ENCODE peak calls at places on chromosomes 7 and 10, in six cellular contexts. T is fibroblast of lung, S is MM.1S, Y is uterus, B is testis, F is right cardiac atrium. Z is an unnamed sample.

GRCh38 chr7:32357535-32358277 is 132.5 kb downstream of the LSM5 start:
- DNase-seq in T (no peak), S (no peak), Y (no peak), B (no peak), F (no peak), Z (no peak)

GRCh38 chr7:117871778-117872538 is 1.3 kb downstream of the CTTNBP2 start:
- DNase-seq in T (peak), S (no peak), Y (peak), B (peak), F (peak), Z (no peak)

GRCh38 chr7:66904063-66904593 is 16.9 kb upstream of the TMEM248 start:
- DNase-seq in T (no peak), S (no peak), Y (no peak), B (no peak), F (no peak), Z (no peak)

GRCh38 chr7:133778472-133778871 is 348.7 kb upstream of the LRGUK start:
- DNase-seq in T (no peak), S (no peak), Y (no peak), B (no peak), F (peak), Z (no peak)

GRCh38 chr7:155455776-155456516 is 2.0 kb upstream of the EN2 start:
- DNase-seq in T (no peak), S (no peak), Y (no peak), B (no peak), F (no peak), Z (no peak)

GRCh38 chr7:68166525-68166924 is 1169.9 kb downstream of the TYW1 start:
- DNase-seq in T (no peak), S (no peak), Y (no peak), B (no peak), F (no peak), Z (no peak)

GRCh38 chr10:79084012-79084971 is 15.5 kb downstream of the ZMIZ1 start:
- DNase-seq in T (peak), S (peak), Y (peak), B (peak), F (peak), Z (peak)

GRCh38 chr10:80168111-80168511 is 35.6 kb downstream of the PLAC9 start:
- DNase-seq in T (no peak), S (no peak), Y (no peak), B (no peak), F (peak), Z (no peak)

DNA sequence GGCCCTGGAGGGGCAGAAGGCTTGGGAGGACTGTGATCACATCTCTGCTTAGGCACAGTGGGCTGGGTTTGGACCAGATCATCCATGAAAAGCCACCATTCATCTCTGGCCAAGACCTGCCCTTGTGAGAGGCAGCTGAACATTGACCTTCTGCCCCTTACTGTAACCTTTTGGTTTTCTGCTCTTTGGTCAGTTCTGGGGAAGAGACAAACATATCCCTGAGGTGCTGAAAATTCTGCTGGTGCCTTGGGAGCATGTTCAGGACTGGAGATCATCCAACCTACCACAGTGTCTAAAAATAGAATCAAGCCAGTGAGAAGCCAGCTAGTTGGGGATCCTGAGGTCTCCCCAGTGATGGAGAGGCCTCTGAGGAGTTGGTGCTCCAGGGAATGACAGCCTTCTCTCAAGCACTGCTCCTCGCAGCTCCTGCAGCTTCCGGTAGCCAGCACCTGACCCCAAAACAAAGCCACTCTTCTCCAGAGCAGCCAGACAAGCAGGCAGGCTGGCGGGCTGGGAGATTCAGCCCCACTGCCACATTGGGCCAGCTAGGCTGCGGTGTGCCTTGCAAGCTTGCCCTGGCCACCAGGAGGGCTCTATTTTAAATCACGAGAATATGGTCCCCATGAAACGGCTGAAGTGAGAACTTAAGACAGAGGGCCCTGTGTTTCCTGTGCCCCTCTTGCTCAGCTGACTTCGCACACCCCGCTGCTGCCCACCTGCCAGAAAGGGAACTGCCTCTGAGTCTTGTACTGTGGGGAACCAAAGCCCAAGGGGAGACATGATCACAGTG is 37.8 kb upstream of the UBE2H start:
- DNase-seq in T (peak), S (no peak), Y (no peak), B (no peak), F (no peak), Z (no peak)
- H3K27ac ChIP-seq in T (no peak), S (no peak), Y (no peak), B (no peak), F (peak), Z (no peak)

GRCh38 chr7:122883049-122883670 is 3.1 kb downstream of the CADPS2 start:
- DNase-seq in T (no peak), S (no peak), Y (no peak), B (no peak), F (no peak), Z (no peak)

GRCh38 chr7:122885583-122886356 is 490 bp downstream of the CADPS2 start:
- DNase-seq in T (peak), S (peak), Y (peak), B (peak), F (peak), Z (peak)

GRCh38 chr7:122881324-122881723 is 4.9 kb downstream of the CADPS2 start:
- DNase-seq in T (no peak), S (no peak), Y (no peak), B (no peak), F (no peak), Z (no peak)

GRCh38 chr7:122886357-122887081 is at the start of gene CADPS2:
- DNase-seq in T (peak), S (peak), Y (peak), B (peak), F (peak), Z (peak)

DNA sequence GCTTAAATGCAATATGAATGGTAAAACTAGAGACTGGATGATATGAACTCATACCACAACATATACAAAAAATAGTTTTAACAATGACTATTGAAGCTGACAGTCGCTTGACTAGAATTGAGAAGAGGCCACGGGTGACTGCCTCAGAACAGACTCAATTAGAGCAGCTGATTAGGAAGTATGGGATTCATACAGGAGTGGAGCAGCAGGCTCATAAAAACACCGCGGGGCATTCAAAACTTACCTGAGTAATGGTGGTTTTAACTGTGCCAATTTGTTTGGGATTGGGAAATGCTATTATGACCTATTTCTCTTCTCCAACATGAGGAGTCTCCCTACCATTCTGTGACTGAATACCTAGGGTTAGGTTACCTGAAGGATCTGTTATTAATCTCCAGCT is 2.1 kb downstream of the CADPS2 start:
- DNase-seq in T (no peak), S (no peak), Y (no peak), B (no peak), F (no peak), Z (no peak)
- H3K4me3 ChIP-seq in T (no peak), S (peak), Y (peak), B (no peak), F (no peak), Z (no peak)

GRCh38 chr10:97574374-97575100 is 2.0 kb downstream of the ANKRD2 start:
- DNase-seq in T (peak), S (no peak), Y (peak), B (peak), F (no peak), Z (peak)
- H3K27ac ChIP-seq in T (no peak), S (no peak), Y (no peak), B (no peak), F (peak), Z (peak)

DNA sequence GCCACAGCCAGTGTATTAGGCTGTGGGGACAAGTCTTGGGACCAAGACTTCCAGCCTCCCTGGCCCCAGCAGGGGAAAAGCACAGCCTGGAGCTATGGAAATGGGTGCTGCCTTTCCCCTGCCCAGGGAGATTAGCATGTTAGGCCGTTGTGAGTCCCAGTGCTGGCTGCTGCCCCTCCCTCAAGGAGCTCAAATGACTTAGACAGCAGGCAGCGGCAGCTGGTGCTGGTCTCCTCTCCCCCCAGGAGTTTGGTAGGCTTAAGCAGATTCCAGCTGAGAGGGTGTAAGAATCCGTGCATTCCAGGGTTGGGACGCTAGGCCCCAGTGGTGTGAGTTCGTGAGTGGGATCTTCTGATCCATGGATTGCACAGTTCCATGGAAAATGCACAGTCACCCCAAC is 301.5 kb upstream of the PHF14 start:
- DNase-seq in T (no peak), S (no peak), Y (no peak), B (no peak), F (no peak), Z (no peak)
- H3K4me3 ChIP-seq in T (no peak), S (no peak), Y (no peak), B (no peak), F (no peak), Z (no peak)

GRCh38 chr7:102302025-102302424 is 15.4 kb downstream of the SH2B2 start:
- DNase-seq in T (no peak), S (no peak), Y (no peak), B (no peak), F (no peak), Z (peak)

GRCh38 chr7:102305414-102306268 is 19.0 kb downstream of the SH2B2 start:
- DNase-seq in T (no peak), S (peak), Y (no peak), B (no peak), F (no peak), Z (no peak)

GRCh38 chr7:102303669-102304422 is 17.2 kb downstream of the SH2B2 start:
- DNase-seq in T (no peak), S (no peak), Y (no peak), B (no peak), F (no peak), Z (peak)

GRCh38 chr7:102306916-102307677 is 20.4 kb downstream of the SH2B2 start:
- DNase-seq in T (peak), S (peak), Y (no peak), B (no peak), F (peak), Z (peak)

GRCh38 chr7:102304668-102305067 is 18.0 kb downstream of the SH2B2 start:
- DNase-seq in T (no peak), S (no peak), Y (peak), B (no peak), F (peak), Z (peak)
- H3K27ac ChIP-seq in T (no peak), S (peak), Y (no peak), B (no peak), F (no peak), Z (peak)

DNA sequence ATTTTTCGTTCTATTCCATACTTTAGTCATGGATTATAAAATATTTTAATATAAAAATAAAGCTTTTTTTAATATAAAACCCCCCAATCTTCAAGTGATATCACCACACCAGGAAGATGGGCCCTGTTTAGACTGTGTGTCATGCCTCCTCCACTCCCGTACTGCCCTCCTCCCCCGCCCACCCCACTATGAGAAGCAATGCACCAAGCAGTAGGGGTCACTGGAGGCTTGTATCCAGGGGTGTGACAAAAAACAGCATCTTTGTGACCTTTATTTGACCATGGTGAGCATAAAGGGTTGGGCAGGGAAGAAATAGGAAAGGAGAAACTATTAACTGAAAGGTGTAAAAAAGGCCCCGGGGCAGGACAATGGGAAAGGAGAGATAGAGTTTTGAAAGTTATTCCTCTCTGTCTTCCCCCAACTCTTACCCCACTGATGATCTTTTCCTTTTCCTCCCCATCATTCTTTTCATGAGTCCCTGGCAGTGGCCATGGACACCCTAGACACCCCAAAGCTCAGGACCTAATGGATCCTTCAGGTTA is 3.5 kb downstream of the PITX3 start:
- DNase-seq in T (no peak), S (no peak), Y (no peak), B (no peak), F (no peak), Z (no peak)
- H3K4me3 ChIP-seq in T (no peak), S (no peak), Y (no peak), B (no peak), F (no peak), Z (no peak)

DNA sequence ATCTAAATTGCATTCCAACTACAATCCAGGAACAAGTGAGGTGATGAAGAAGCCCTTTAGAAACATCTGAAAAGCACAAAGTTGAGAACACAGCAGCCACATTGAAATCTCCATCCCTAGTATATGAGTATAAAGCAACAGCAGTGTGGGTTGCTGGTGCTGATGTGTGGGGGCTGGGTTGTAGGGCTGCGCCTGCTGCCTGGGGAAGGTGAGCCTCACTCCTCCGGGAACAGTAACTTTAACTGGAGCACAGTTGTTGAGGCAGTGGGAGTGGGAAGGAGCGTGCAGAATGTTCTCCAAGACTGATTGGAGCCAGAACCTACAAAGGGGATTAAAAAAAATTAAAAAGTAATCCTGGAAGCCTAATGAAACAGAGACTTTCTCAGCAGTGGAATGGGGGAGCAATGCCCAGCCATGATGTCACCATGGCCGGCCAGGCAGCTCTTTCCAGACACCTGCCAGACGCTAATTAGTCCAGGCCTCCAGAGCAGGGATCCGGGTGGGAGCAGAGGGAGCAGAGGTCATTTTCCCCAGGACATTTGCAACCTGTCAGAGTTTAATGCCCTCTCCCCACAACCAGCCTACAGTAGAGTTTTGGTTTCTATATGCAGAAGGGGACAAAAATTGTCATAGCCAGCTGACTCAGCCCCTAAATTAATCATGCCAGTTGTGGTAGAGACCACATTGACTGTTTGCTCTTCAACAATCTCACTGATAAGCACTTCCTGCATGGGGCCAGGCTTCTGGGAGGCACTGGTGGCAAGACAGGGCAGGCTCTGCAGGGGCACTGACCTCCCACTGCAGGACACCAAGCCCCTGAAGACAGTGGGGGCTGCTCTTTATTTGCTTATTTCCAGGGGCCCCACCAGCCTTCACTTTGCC is 133.0 kb upstream of the ZNF32 start:
- DNase-seq in T (peak), S (peak), Y (no peak), B (no peak), F (peak), Z (no peak)
- H3K27ac ChIP-seq in T (no peak), S (peak), Y (no peak), B (no peak), F (no peak), Z (no peak)

GRCh38 chr7:41459623-41460256 is 243.2 kb downstream of the INHBA start:
- DNase-seq in T (no peak), S (no peak), Y (no peak), B (no peak), F (peak), Z (no peak)
- H3K4me3 ChIP-seq in T (no peak), S (no peak), Y (no peak), B (no peak), F (no peak), Z (no peak)

DNA sequence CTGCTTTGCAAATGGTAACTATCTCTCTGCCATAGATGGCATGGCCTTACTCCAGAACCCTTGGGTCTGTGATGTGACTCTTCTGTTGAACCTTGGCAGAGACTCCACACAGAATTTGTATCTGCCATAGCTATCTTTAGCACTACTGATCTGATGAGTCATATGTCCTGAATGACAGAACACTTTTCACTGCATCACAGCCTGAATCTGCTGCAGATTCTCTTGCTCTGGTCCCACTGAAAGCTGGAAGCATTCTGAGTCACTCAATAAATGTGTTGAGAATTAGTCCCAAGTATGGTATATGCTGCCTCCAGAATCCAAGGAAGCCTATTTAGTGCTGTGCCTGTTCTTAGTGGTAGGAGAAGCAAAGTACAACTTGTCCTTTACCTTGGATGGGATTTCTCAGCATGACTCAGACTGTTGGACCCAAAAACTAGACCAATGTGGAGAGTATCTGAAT is 39.5 kb upstream of the ANKRD1 start:
- DNase-seq in T (peak), S (peak), Y (no peak), B (no peak), F (no peak), Z (peak)
- H3K27ac ChIP-seq in T (no peak), S (no peak), Y (no peak), B (no peak), F (peak), Z (peak)

Z was measured in SJSA1.